ENCODE peak calls at places on chromosomes 6 and 20, in seven cellular contexts. Z is left ventricle myocardium inferior; A is CD8-positive, alpha-beta memory T cell; K is H9; R is DND-41; U is right cardiac atrium; D is neuronal stem cell. J is an unnamed sample. For H3K27me3 and H3K4me1, the result is how much of the 10 kb centered on the place peaks cover.

GRCh38 chr6:84346372-84346771 is 118.9 kb upstream of the CEP162 start:
- DNase-seq in A (no peak), D (no peak), R (no peak), K (no peak), U (no peak), Z (no peak), J (no peak)

GRCh38 chr20:17967595-17968365 is 814 bp downstream of the SNX5 start:
- DNase-seq in K (no peak), D (no peak), A (no peak), U (no peak), Z (no peak), R (no peak), J (no peak)

GRCh38 chr20:18906046-18906445 is 92.5 kb downstream of the SCP2D1 start:
- DNase-seq in R (no peak), D (no peak), A (no peak), K (no peak), U (no peak), Z (no peak), J (no peak)

GRCh38 chr6:25449774-25450173 is 170.6 kb downstream of the CARMIL1 start:
- DNase-seq in A (no peak), D (no peak), K (peak), Z (no peak), R (no peak), U (no peak), J (no peak)

GRCh38 chr20:63344151-63344470 is 17.0 kb downstream of the CHRNA4 start:
- DNase-seq in D (no peak), U (no peak), Z (no peak), K (no peak), R (no peak), A (no peak), J (no peak)

GRCh38 chr20:56171087-56172012 is 77.2 kb upstream of the MC3R start:
- DNase-seq in R (no peak), D (no peak), A (no peak), K (no peak), Z (no peak), U (no peak), J (no peak)

GRCh38 chr20:11894072-11894471 is 23.6 kb upstream of the BTBD3 start:
- DNase-seq in U (no peak), D (no peak), R (no peak), A (no peak), K (no peak), Z (no peak), J (no peak)

GRCh38 chr6:159836294-159837140 is 36.4 kb downstream of the PNLDC1 start:
- DNase-seq in K (no peak), R (no peak), Z (peak), A (no peak), D (no peak), U (peak), J (no peak)

GRCh38 chr20:32278199-32278643 is 770 bp downstream of the KIF3B start:
- DNase-seq in U (no peak), R (no peak), D (no peak), K (no peak), A (no peak), Z (no peak), J (no peak)

GRCh38 chr6:129500958-129501381 is 209.0 kb downstream of the ARHGAP18 start:
- DNase-seq in A (no peak), K (no peak), U (no peak), R (no peak), D (no peak), Z (no peak), J (no peak)

GRCh38 chr20:46406986-46407670 is 713 bp upstream of the ELMO2 start:
- DNase-seq in U (peak), Z (peak), D (no peak), R (peak), A (peak), K (no peak), J (peak)

GRCh38 chr20:38504368-38505090 is 31.9 kb downstream of the RALGAPB start:
- DNase-seq in D (no peak), U (no peak), Z (no peak), K (no peak), A (no peak), R (no peak), J (no peak)

DNA sequence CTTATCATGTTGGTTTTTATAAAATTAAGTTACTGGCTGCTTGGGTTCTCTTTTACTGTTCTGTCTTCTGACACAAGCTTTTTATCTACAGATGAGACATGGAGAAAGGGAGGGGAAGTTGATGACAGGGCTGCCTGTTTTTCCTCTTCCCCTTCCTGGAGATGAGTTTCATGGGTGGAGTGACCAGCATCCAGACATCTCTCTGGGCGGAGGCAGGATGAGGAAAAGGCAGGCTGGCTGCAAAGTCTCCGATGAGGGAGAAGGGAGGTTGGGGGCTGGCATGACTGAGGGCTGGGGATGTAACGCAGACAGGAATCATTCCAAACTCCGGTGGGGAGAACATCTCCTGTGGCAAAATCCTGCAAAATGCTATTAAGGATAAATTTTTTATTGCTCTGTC is 108.6 kb upstream of the PMEPA1 start:
- DNase-seq in U (no peak), A (no peak), Z (no peak), K (no peak), D (no peak), R (no peak), J (no peak)
- H3K27me3 ChIP-seq in U (under half), A (under half), Z (under half), K (under half), D (under half), R (under half), J (under half)

DNA sequence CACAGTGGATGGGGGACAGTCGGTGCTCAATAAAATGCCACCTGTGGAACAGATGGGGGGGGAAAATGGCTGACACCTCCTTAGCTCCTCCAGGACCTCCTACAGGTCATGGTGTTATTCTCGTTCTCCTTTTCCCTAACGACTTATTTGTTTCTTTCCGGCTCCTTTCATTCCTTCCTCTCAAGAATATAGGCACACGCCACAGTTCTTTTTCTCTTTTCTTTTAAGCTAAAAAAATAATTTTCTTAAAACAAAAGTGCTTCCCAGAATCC is 1.4 kb upstream of the RNASET2 start:
- DNase-seq in U (no peak), D (no peak), Z (no peak), A (no peak), R (no peak), K (no peak), J (no peak)
- H3K4me1 ChIP-seq in U (under half), D (under half), Z (under half), A (half or more), R (half or more), K (under half), J (half or more)

DNA sequence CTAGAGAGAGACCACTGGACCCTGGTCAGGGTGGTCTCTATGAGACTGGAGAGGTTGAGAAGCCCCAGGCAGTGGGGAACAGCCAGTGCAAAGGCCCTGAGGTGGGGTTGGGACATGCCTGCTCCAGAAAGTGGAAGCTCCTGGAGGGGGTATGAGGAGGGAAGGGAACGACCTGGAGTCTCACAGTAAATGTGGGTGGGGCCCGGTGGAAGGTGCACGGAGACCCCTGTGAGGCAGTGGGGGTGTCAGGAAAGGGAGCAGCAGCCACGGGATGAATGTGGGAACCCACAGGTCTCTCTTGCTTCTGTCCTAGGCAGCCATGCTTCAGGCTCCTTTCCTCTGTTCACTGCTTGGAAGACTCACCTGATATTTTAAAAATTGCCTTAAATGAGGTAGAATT is 1.3 kb upstream of the CST1 start:
- DNase-seq in Z (no peak), K (no peak), U (no peak), A (no peak), D (no peak), R (no peak), J (no peak)
- H3K27me3 ChIP-seq in Z (under half), K (under half), U (under half), A (under half), D (under half), R (under half), J (under half)

DNA sequence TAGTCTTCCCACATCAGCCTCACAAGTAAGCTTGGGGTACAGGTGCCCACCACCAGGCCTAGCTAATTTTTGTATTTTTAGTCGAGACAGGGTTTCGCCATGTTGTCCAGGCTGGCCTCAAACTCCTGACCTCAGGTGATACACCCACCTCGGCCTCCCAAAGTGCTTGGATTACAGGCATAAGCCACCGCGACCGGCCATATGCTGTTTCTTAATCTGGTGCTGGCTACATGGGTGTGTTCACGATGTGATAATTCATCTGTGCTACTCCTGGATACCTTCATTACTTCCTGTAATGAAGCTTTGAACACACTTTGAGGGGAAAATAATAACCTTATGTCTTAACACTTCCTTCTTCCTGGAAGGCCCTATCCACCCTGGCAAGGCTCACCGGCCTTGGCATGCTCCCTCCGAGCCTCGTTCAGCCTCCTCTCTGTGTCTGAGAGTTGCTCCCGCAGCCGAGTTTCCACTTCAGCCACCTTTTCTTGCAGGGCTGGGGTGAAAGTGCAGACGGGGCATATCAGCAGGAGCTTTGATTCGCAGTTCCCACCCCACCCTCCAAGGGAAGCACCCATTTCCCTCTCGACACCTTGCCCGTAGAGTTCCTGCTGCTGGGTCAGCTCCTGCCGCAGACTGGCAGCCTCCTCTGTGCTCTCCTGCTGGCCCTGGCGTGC is 5.6 kb upstream of the PSORS1C2 start:
- DNase-seq in R (no peak), Z (no peak), D (no peak), U (no peak), K (no peak), A (no peak), J (no peak)
- H3K4me1 ChIP-seq in R (under half), Z (under half), D (under half), U (under half), K (under half), A (under half), J (under half)

GRCh38 chr20:54172856-54173652 is 732 bp downstream of the CYP24A1 start:
- DNase-seq in U (peak), K (peak), D (peak), A (no peak), Z (no peak), R (no peak), J (no peak)
- H3K27me3 ChIP-seq in U (under half), K (under half), D (under half), A (under half), Z (half or more), R (under half), J (under half)

GRCh38 chr6:7170117-7170732 is 62.5 kb downstream of the RREB1 start:
- DNase-seq in A (no peak), D (no peak), K (no peak), Z (no peak), U (no peak), R (no peak), J (no peak)

GRCh38 chr6:7173843-7174503 is 66.2 kb downstream of the RREB1 start:
- DNase-seq in A (no peak), U (no peak), D (no peak), Z (no peak), R (no peak), K (peak), J (no peak)

GRCh38 chr6:7172605-7173185 is 64.9 kb downstream of the RREB1 start:
- DNase-seq in U (peak), K (no peak), Z (no peak), D (no peak), A (no peak), R (no peak), J (no peak)

GRCh38 chr6:7171119-7171518 is 63.4 kb downstream of the RREB1 start:
- DNase-seq in A (no peak), Z (no peak), R (no peak), K (no peak), D (no peak), U (no peak), J (no peak)

DNA sequence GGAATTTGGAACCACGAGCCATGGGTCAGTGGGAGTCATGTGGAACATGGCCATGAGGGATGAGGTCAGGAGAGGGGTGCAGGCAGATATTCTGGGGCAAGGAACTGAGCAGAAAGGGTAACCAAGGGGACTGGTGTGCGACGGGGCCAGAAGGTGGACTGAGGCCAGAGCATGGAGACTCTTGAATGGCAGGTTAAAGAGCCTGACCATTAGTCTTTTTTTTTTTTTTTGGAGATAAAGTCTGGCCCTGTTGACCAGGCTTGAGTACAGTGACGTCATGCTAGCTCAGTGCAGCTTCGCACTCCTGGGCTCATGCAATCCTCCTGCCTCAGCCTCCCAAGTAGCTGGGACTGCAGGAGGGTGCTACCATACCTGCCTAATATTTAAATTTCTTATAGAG is 64.0 kb downstream of the RREB1 start:
- DNase-seq in D (no peak), A (no peak), K (no peak), R (no peak), Z (no peak), U (no peak), J (no peak)
- H3K4me1 ChIP-seq in D (under half), A (under half), K (under half), R (under half), Z (half or more), U (under half), J (under half)

J was measured in CD4-positive, alpha-beta memory T cell.